ENCODE peak calls at places on chromosomes 4 and X, in six cellular contexts. One of them, this sample, is unnamed.

GRCh38 chr4:181835348-181835747 is 407.9 kb upstream of the TENM3 start:
- DNase-seq in EL: no peak
- DNase-seq in left colon: no peak
- DNase-seq in activated T-cell treated with anti-CD3 and anti-CD28 coated beads for 1 hour: no peak
- DNase-seq in pancreas: no peak
- DNase-seq in NCI-H187: no peak
- DNase-seq in this sample: no peak

GRCh38 chr4:7365472-7366179 is 69.1 kb downstream of the PSAPL1 start:
- DNase-seq in EL: no peak
- DNase-seq in activated T-cell treated with anti-CD3 and anti-CD28 coated beads for 1 hour: no peak
- DNase-seq in pancreas: peak; percentile 9
- DNase-seq in left colon: no peak
- DNase-seq in NCI-H187: peak; percentile 93
- DNase-seq in this sample: no peak

GRCh38 chr4:23130845-23131244 is 438.1 kb downstream of the GBA3 start:
- DNase-seq in left colon: no peak
- DNase-seq in EL: no peak
- DNase-seq in pancreas: no peak
- DNase-seq in activated T-cell treated with anti-CD3 and anti-CD28 coated beads for 1 hour: no peak
- DNase-seq in NCI-H187: no peak
- DNase-seq in this sample: no peak

GRCh38 chr4:116499-116898 is 7.8 kb upstream of the ZNF718 start:
- DNase-seq in NCI-H187: no peak
- DNase-seq in EL: no peak
- DNase-seq in pancreas: no peak
- DNase-seq in activated T-cell treated with anti-CD3 and anti-CD28 coated beads for 1 hour: no peak
- DNase-seq in left colon: no peak
- DNase-seq in this sample: no peak

GRCh38 chr4:144634978-144635747 is 10.8 kb upstream of the HHIP start:
- DNase-seq in left colon: no peak
- DNase-seq in NCI-H187: no peak
- DNase-seq in pancreas: no peak
- DNase-seq in activated T-cell treated with anti-CD3 and anti-CD28 coated beads for 1 hour: no peak
- DNase-seq in EL: no peak
- DNase-seq in this sample: no peak

GRCh38 chrX:130378008-130378669 is 7.3 kb downstream of the GPR119 start:
- DNase-seq in EL: no peak
- DNase-seq in left colon: no peak
- DNase-seq in activated T-cell treated with anti-CD3 and anti-CD28 coated beads for 1 hour: no peak
- DNase-seq in pancreas: no peak
- DNase-seq in NCI-H187: no peak
- DNase-seq in this sample: no peak

GRCh38 chr4:80489798-80490197 is 154.3 kb downstream of the CFAP299 start:
- DNase-seq in activated T-cell treated with anti-CD3 and anti-CD28 coated beads for 1 hour: no peak
- DNase-seq in left colon: no peak
- DNase-seq in pancreas: no peak
- DNase-seq in NCI-H187: no peak
- DNase-seq in EL: no peak
- DNase-seq in this sample: no peak

GRCh38 chr4:128635141-128635911 is 174.2 kb upstream of the JADE1 start:
- DNase-seq in NCI-H187: no peak
- DNase-seq in activated T-cell treated with anti-CD3 and anti-CD28 coated beads for 1 hour: no peak
- DNase-seq in EL: no peak
- DNase-seq in left colon: no peak
- DNase-seq in pancreas: peak; percentile 93
- DNase-seq in this sample: no peak

GRCh38 chr4:91198951-91199350 is 1071.8 kb downstream of the CCSER1 start:
- DNase-seq in left colon: no peak
- DNase-seq in pancreas: no peak
- DNase-seq in activated T-cell treated with anti-CD3 and anti-CD28 coated beads for 1 hour: no peak
- DNase-seq in EL: no peak
- DNase-seq in NCI-H187: no peak
- DNase-seq in this sample: no peak

GRCh38 chrX:7927259-7928167 is at the start of gene PNPLA4:
- DNase-seq in left colon: peak; percentile 94
- DNase-seq in pancreas: peak; percentile 84
- DNase-seq in activated T-cell treated with anti-CD3 and anti-CD28 coated beads for 1 hour: peak; percentile 61
- DNase-seq in EL: peak; percentile 69
- DNase-seq in NCI-H187: peak; percentile 4
- DNase-seq in this sample: peak; percentile 74

GRCh38 chr4:153075256-153075630 is 129.0 kb upstream of the TRIM2 start:
- DNase-seq in EL: no peak
- DNase-seq in activated T-cell treated with anti-CD3 and anti-CD28 coated beads for 1 hour: no peak
- DNase-seq in left colon: no peak
- DNase-seq in NCI-H187: no peak
- DNase-seq in pancreas: no peak
- DNase-seq in this sample: no peak

GRCh38 chr4:52407545-52407944 is 251.6 kb downstream of the USP46 start:
- DNase-seq in left colon: no peak
- DNase-seq in pancreas: no peak
- DNase-seq in activated T-cell treated with anti-CD3 and anti-CD28 coated beads for 1 hour: no peak
- DNase-seq in EL: no peak
- DNase-seq in NCI-H187: no peak
- DNase-seq in this sample: no peak

GRCh38 chrX:24023972-24024664 is 2.9 kb downstream of the KLHL15 start:
- DNase-seq in activated T-cell treated with anti-CD3 and anti-CD28 coated beads for 1 hour: no peak
- DNase-seq in left colon: no peak
- DNase-seq in pancreas: no peak
- DNase-seq in NCI-H187: no peak
- DNase-seq in EL: peak; percentile 12
- DNase-seq in this sample: no peak

GRCh38 chr4:165662341-165662740 is 210.7 kb upstream of the TLL1 start:
- DNase-seq in EL: no peak
- DNase-seq in pancreas: no peak
- DNase-seq in activated T-cell treated with anti-CD3 and anti-CD28 coated beads for 1 hour: no peak
- DNase-seq in NCI-H187: no peak
- DNase-seq in left colon: no peak
- DNase-seq in this sample: no peak

GRCh38 chr4:76830612-76831474 is 67.1 kb downstream of the SOWAHB start:
- DNase-seq in activated T-cell treated with anti-CD3 and anti-CD28 coated beads for 1 hour: no peak
- DNase-seq in pancreas: peak; percentile 73
- DNase-seq in NCI-H187: no peak
- DNase-seq in left colon: peak; percentile 54
- DNase-seq in EL: peak; percentile 90
- DNase-seq in this sample: no peak

GRCh38 chr4:102504941-102505340 is 3.8 kb downstream of the NFKB1 start:
- DNase-seq in left colon: no peak
- DNase-seq in pancreas: no peak
- DNase-seq in activated T-cell treated with anti-CD3 and anti-CD28 coated beads for 1 hour: no peak
- DNase-seq in NCI-H187: no peak
- DNase-seq in EL: no peak
- DNase-seq in this sample: no peak

GRCh38 chrX:111100191-111100590 is 4.2 kb downstream of the PAK3 start:
- DNase-seq in pancreas: no peak
- DNase-seq in NCI-H187: no peak
- DNase-seq in activated T-cell treated with anti-CD3 and anti-CD28 coated beads for 1 hour: no peak
- DNase-seq in EL: peak; percentile 37
- DNase-seq in left colon: no peak
- DNase-seq in this sample: peak; percentile 13

GRCh38 chr4:119113033-119113655 is 22.5 kb upstream of the MYOZ2 start:
- DNase-seq in activated T-cell treated with anti-CD3 and anti-CD28 coated beads for 1 hour: no peak
- DNase-seq in left colon: no peak
- DNase-seq in EL: peak; percentile 88
- DNase-seq in NCI-H187: no peak
- DNase-seq in pancreas: no peak
- DNase-seq in this sample: no peak

GRCh38 chrX:75623535-75623934 is 100.7 kb upstream of the ZDHHC15 start:
- DNase-seq in pancreas: no peak
- DNase-seq in EL: no peak
- DNase-seq in activated T-cell treated with anti-CD3 and anti-CD28 coated beads for 1 hour: no peak
- DNase-seq in left colon: no peak
- DNase-seq in NCI-H187: no peak
- DNase-seq in this sample: no peak

GRCh38 chr4:1318488-1319213 is 28.4 kb upstream of the UVSSA start:
- DNase-seq in NCI-H187: no peak
- DNase-seq in EL: no peak
- DNase-seq in pancreas: no peak
- DNase-seq in activated T-cell treated with anti-CD3 and anti-CD28 coated beads for 1 hour: peak; percentile 29
- DNase-seq in left colon: no peak
- DNase-seq in this sample: no peak

GRCh38 chr4:150960818-150961217 is 54.3 kb downstream of the LRBA start:
- DNase-seq in pancreas: no peak
- DNase-seq in NCI-H187: no peak
- DNase-seq in EL: peak; percentile 41
- DNase-seq in left colon: peak; percentile 24
- DNase-seq in activated T-cell treated with anti-CD3 and anti-CD28 coated beads for 1 hour: peak; percentile 9
- DNase-seq in this sample: no peak

GRCh38 chrX:154541896-154542722 is 4.5 kb downstream of the G6PD start:
- DNase-seq in EL: peak; percentile 95
- DNase-seq in activated T-cell treated with anti-CD3 and anti-CD28 coated beads for 1 hour: no peak
- DNase-seq in left colon: no peak
- DNase-seq in NCI-H187: no peak
- DNase-seq in pancreas: peak; percentile 29
- DNase-seq in this sample: no peak

GRCh38 chr4:112222219-112222955 is 9.2 kb upstream of the AP1AR start:
- DNase-seq in pancreas: no peak
- DNase-seq in left colon: no peak
- DNase-seq in EL: no peak
- DNase-seq in NCI-H187: no peak
- DNase-seq in activated T-cell treated with anti-CD3 and anti-CD28 coated beads for 1 hour: no peak
- DNase-seq in this sample: no peak

GRCh38 chr4:84865600-84865999 is 100.9 kb downstream of the WDFY3 start:
- DNase-seq in NCI-H187: no peak
- DNase-seq in EL: no peak
- DNase-seq in left colon: no peak
- DNase-seq in activated T-cell treated with anti-CD3 and anti-CD28 coated beads for 1 hour: no peak
- DNase-seq in pancreas: no peak
- DNase-seq in this sample: no peak

GRCh38 chrX:39726810-39727209 is 370.9 kb downstream of the BCOR start:
- DNase-seq in NCI-H187: no peak
- DNase-seq in pancreas: no peak
- DNase-seq in left colon: no peak
- DNase-seq in EL: peak; percentile 61
- DNase-seq in activated T-cell treated with anti-CD3 and anti-CD28 coated beads for 1 hour: no peak
- DNase-seq in this sample: no peak

GRCh38 chrX:15384304-15384703 is at the start of gene VEGFD:
- DNase-seq in EL: no peak
- DNase-seq in activated T-cell treated with anti-CD3 and anti-CD28 coated beads for 1 hour: no peak
- DNase-seq in left colon: no peak
- DNase-seq in NCI-H187: no peak
- DNase-seq in pancreas: no peak
- DNase-seq in this sample: no peak

GRCh38 chr4:73853246-73853704 is at the start of gene PF4V1:
- DNase-seq in NCI-H187: no peak
- DNase-seq in EL: no peak
- DNase-seq in pancreas: peak; percentile 12
- DNase-seq in left colon: peak; percentile 43
- DNase-seq in activated T-cell treated with anti-CD3 and anti-CD28 coated beads for 1 hour: no peak
- DNase-seq in this sample: no peak

GRCh38 chr4:26150948-26151347 is 169.9 kb upstream of the RBPJ start:
- DNase-seq in pancreas: no peak
- DNase-seq in activated T-cell treated with anti-CD3 and anti-CD28 coated beads for 1 hour: no peak
- DNase-seq in EL: peak; percentile 49
- DNase-seq in left colon: no peak
- DNase-seq in NCI-H187: no peak
- DNase-seq in this sample: no peak

GRCh38 chrX:109740076-109740809 is 7.2 kb upstream of the ACSL4 start:
- DNase-seq in activated T-cell treated with anti-CD3 and anti-CD28 coated beads for 1 hour: no peak
- DNase-seq in left colon: no peak
- DNase-seq in NCI-H187: no peak
- DNase-seq in EL: peak; percentile 14
- DNase-seq in pancreas: no peak
- DNase-seq in this sample: no peak

GRCh38 chr4:113784497-113785254 is 23.1 kb upstream of the CAMK2D start:
- DNase-seq in pancreas: no peak
- DNase-seq in left colon: no peak
- DNase-seq in EL: peak; percentile 94
- DNase-seq in NCI-H187: no peak
- DNase-seq in activated T-cell treated with anti-CD3 and anti-CD28 coated beads for 1 hour: no peak
- DNase-seq in this sample: no peak

GRCh38 chrX:15146515-15146914 is 123.4 kb downstream of the ASB9 start:
- DNase-seq in NCI-H187: no peak
- DNase-seq in EL: peak; percentile 5
- DNase-seq in activated T-cell treated with anti-CD3 and anti-CD28 coated beads for 1 hour: no peak
- DNase-seq in pancreas: no peak
- DNase-seq in left colon: peak; percentile 30
- DNase-seq in this sample: no peak